ENCODE peak calls at places on chromosomes 5 and 9, in four cellular contexts. V is mesenchymal stem cell, M is H1, B is neuronal stem cell. T is an unnamed sample. For H3K79me1, the result is how much of the 10 kb centered on the place peaks cover.

GRCh38 chr9:104025945-104026344 is 68.2 kb upstream of the SMC2 start:
- DNase-seq in V (no peak), M (no peak), B (no peak), T (no peak)

GRCh38 chr5:31913796-31914188 is 260.3 kb downstream of the GOLPH3 start:
- DNase-seq in V (peak), M (no peak), B (no peak), T (no peak)

GRCh38 chr9:84331119-84331791 is 9.3 kb downstream of the SLC28A3 start:
- DNase-seq in V (peak), M (no peak), B (no peak), T (no peak)

GRCh38 chr5:43065384-43066230 is 25.5 kb upstream of the ANXA2R start:
- DNase-seq in V (peak), M (no peak), B (peak), T (no peak)

GRCh38 chr9:99491408-99492259 is 269.6 kb downstream of the SEC61B start:
- DNase-seq in V (peak), M (no peak), B (no peak), T (no peak)

GRCh38 chr9:77987104-77987656 is 44.4 kb downstream of the GNAQ start:
- DNase-seq in V (no peak), M (no peak), B (no peak), T (no peak)

GRCh38 chr9:115234094-115234493 is 116.1 kb upstream of the TNC start:
- DNase-seq in V (peak), M (no peak), B (no peak), T (no peak)

GRCh38 chr5:158534203-158534602 is 565.5 kb downstream of the EBF1 start:
- DNase-seq in V (no peak), M (no peak), B (no peak), T (peak)

GRCh38 chr5:126065061-126065460 is 358.1 kb upstream of the GRAMD2B start:
- DNase-seq in V (no peak), M (no peak), B (no peak), T (no peak)

GRCh38 chr5:95669985-95670384 is 12.8 kb downstream of the SPATA9 start:
- DNase-seq in V (no peak), M (no peak), B (no peak), T (no peak)

GRCh38 chr9:5140151-5140550 is 45.3 kb downstream of the INSL6 start:
- DNase-seq in V (no peak), M (no peak), B (no peak), T (no peak)

GRCh38 chr9:134163374-134164196 is 779 bp downstream of the RNU6ATAC start:
- DNase-seq in V (no peak), M (no peak), B (peak), T (peak)

GRCh38 chr5:180170810-180171567 is 38.0 kb downstream of the RASGEF1C start:
- DNase-seq in V (no peak), M (no peak), B (no peak), T (no peak)

GRCh38 chr9:112005939-112006338 is 109.3 kb downstream of the UGCG start:
- DNase-seq in V (no peak), M (no peak), B (no peak), T (no peak)

GRCh38 chr5:177366528-177367322 is 9.0 kb downstream of the RGS14 start:
- DNase-seq in V (peak), M (peak), B (peak), T (peak)

GRCh38 chr5:42858709-42859108 is 47.0 kb upstream of the SELENOP start:
- DNase-seq in V (no peak), M (no peak), B (peak), T (no peak)

GRCh38 chr9:23587433-23587832 is 238.6 kb downstream of the ELAVL2 start:
- DNase-seq in V (peak), M (no peak), B (no peak), T (no peak)

GRCh38 chr5:35229076-35230042 is 928 bp downstream of the PRLR start:
- DNase-seq in V (no peak), M (peak), B (peak), T (peak)

GRCh38 chr9:134469041-134469875 is 143.0 kb downstream of the RXRA start:
- DNase-seq in V (no peak), M (no peak), B (no peak), T (no peak)

GRCh38 chr9:106675780-106676179 is 187.2 kb upstream of the ZNF462 start:
- DNase-seq in V (no peak), M (no peak), B (no peak), T (no peak)

GRCh38 chr9:137252555-137253506 is 1.7 kb downstream of the STPG3 start:
- DNase-seq in V (no peak), M (no peak), B (no peak), T (peak)

GRCh38 chr9:137250329-137251193 is 525 bp upstream of the STPG3 start:
- DNase-seq in V (no peak), M (no peak), B (no peak), T (no peak)

GRCh38 chr9:137253717-137254623 is 1.2 kb upstream of the NELFB start:
- DNase-seq in V (peak), M (no peak), B (no peak), T (no peak)

GRCh38 chr9:137251490-137252268 is 593 bp downstream of the STPG3 start:
- DNase-seq in V (no peak), M (no peak), B (no peak), T (no peak)

GRCh38 chr9:137251194-137251461 is at the start of gene STPG3:
- DNase-seq in V (no peak), M (no peak), B (no peak), T (no peak)
- H2BK15ac ChIP-seq in V (peak), M (no peak), B (peak), T (no peak)

DNA sequence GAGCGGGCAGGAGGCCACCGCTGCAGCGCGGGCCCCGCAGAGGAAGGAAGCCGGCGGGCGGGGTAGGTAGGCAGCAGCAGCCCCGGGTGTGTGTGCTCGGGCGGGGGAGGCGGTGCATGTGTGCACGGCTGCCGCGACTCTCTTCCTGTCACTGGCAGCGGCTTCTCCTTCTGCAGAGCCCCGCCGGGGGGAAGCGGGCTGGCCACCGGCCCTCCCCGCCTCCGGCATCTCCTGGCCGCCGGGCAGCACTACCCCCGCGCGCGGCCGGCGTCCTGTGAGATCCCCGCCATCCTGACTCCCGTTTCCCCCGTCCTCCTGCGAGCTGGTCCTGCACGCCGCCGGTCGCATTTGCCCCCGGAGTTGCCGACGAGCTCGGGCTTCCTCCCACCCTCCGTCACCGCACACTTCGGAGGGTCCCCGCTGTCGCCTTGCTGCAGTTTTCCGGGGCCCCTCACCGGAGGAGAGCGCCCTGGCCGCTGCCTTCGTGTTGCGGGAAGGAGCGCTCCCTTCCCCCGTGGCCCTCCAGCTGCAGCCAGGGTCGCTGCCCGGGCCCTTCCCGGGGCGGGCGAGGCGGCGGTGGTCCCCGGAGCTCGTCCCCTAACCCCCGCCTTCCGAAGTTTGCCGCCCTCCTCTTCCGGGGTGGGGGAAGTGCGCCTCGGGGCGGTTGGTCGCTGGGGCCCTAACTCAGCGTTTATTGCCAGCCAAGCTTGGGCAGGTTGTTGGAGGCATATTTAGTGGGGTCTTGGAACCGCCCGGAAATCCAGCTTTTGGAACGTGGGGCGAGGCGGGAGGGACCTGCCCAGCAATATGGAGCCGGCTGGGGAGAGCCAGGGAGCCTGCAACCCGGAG is 556 bp downstream of the PIK3R1 start:
- DNase-seq in V (peak), M (no peak), B (peak), T (peak)
- H2BK12ac ChIP-seq in V (peak), M (no peak), B (no peak), T (no peak)

GRCh38 chr9:129481824-129482511 is 138.9 kb downstream of the C9orf50 start:
- DNase-seq in V (peak), M (no peak), B (no peak), T (no peak)
- H3K79me1 ChIP-seq in V (under half), M (under half), B (under half), T (under half)

GRCh38 chr5:142366007-142366406 is 41.2 kb upstream of the SPRY4 start:
- DNase-seq in V (no peak), M (no peak), B (no peak), T (no peak)

GRCh38 chr5:142360607-142361120 is 35.8 kb upstream of the SPRY4 start:
- DNase-seq in V (peak), M (no peak), B (no peak), T (peak)

GRCh38 chr5:142364251-142365145 is 39.7 kb upstream of the SPRY4 start:
- DNase-seq in V (peak), M (no peak), B (no peak), T (peak)

GRCh38 chr5:142360051-142360498 is 35.3 kb upstream of the SPRY4 start:
- DNase-seq in V (no peak), M (no peak), B (no peak), T (no peak)

GRCh38 chr5:142363619-142363963 is 38.8 kb upstream of the SPRY4 start:
- DNase-seq in V (no peak), M (no peak), B (no peak), T (no peak)
- H2BK15ac ChIP-seq in V (no peak), M (peak), B (no peak), T (no peak)

DNA sequence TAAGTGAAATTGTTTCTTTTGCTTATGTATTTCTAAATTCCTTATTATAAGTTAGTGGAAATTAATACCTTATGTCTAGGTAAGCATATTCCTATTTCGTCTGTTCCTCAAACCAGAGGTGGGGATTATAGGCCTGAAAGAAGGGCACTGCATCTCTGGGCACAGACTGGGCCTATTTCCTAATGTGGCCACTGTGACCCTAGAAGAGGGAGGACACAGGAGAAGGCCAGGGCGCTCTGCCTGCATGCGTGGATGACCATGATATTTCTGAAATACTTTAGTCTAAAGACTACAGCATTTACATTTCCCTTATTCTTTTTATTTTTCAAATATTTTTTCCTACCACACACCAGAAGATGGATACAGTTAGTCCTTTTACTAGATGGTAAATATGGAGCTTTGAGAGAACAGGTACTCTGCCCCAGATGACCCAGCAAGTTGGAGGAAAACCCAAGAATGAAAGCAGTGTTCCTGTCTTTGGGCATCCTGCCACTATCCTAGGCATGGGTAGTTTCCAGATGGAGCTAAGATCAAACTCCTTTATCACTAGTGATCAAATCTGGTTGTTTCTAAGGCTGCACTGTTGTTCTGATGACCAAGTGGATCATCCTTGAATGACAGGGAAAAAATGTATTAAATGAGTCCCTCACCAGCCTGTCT is 27.8 kb downstream of the RUSC2 start:
- DNase-seq in V (no peak), M (no peak), B (no peak), T (no peak)
- H2BK12ac ChIP-seq in V (no peak), M (peak), B (no peak), T (no peak)

DNA sequence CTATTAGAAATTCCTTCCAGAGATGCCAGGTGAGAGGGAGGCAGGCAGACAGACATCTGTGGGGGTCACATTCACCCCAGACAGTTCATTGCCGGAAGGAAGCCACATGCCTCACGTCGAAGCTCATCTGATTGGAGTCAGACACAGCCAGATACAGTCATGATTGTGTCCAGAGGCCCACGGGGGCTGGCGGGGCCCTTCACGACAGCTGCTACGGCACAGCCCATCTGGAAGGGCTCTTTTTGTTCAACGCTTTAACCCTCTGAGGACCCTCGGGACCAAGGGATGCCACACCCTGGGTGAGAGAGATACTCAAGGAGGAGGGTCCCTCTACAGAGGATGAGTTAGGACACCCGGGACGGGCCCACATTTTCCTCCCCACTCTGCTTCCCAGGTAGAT is 31.9 kb upstream of the GABRP start:
- DNase-seq in V (no peak), M (no peak), B (no peak), T (peak)
- H3K79me1 ChIP-seq in V (under half), M (under half), B (under half), T (under half)

DNA sequence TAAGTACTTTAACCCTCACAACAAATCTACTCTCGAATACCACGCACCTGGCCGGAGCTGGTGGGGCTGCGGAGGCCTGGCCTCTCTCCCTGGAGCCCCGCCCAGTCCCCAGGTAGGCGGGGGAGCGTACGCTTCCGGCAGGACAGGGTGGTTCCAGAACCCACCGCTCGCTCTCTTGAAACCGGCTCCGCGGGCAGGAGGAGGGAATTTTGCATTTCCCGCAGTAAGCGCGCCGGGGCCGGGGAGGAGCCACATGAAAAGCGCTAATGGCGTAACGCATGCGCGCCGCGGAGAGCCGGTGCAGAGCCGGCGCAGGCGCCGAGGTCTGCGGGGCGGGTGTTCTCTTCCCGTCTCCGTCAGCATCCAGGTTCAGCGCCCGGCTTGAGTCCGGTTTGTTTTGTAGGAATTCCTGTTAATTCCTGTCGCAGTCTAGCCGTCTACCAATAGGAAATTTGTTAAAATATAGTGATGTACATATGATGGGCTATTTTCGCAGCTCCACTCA is 20.8 kb downstream of the CAVIN4 start:
- DNase-seq in V (peak), M (peak), B (peak), T (peak)
- H2BK15ac ChIP-seq in V (peak), M (no peak), B (no peak), T (no peak)

DNA sequence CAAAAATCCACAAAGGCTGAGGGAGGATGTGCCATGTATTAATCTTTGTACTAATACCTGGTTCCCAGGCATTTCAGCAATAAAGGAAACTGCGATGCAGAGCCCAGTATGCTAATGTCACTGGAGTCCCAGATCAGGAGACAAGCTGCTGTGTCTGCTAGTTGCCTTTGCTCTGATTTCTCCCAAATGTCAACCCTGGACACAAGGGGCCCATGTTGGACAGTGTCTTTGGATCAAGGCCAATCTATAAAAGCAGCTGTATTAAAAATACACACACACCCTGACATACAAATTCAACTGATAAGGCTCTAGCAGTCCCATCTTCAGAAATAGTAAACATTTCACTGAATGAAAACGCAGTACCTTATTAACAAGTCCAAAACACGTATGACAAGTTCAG is 19.0 kb downstream of the LHFPL2 start:
- DNase-seq in V (no peak), M (no peak), B (no peak), T (no peak)
- H2BK12ac ChIP-seq in V (no peak), M (no peak), B (no peak), T (no peak)

GRCh38 chr5:97375959-97376358 is 192.9 kb upstream of the RIOK2 start:
- DNase-seq in V (no peak), M (no peak), B (no peak), T (no peak)
- H3K79me1 ChIP-seq in V (under half), M (under half), B (under half), T (under half)

GRCh38 chr9:110179734-110180133 is 28.2 kb downstream of the C9orf152 start:
- DNase-seq in V (peak), M (no peak), B (no peak), T (no peak)

GRCh38 chr9:110180386-110180712 is 27.6 kb downstream of the C9orf152 start:
- DNase-seq in V (peak), M (no peak), B (no peak), T (no peak)

GRCh38 chr9:110178281-110178680 is 29.7 kb downstream of the C9orf152 start:
- DNase-seq in V (no peak), M (no peak), B (no peak), T (no peak)

GRCh38 chr9:110183208-110184145 is 24.5 kb downstream of the C9orf152 start:
- DNase-seq in V (peak), M (peak), B (peak), T (peak)

DNA sequence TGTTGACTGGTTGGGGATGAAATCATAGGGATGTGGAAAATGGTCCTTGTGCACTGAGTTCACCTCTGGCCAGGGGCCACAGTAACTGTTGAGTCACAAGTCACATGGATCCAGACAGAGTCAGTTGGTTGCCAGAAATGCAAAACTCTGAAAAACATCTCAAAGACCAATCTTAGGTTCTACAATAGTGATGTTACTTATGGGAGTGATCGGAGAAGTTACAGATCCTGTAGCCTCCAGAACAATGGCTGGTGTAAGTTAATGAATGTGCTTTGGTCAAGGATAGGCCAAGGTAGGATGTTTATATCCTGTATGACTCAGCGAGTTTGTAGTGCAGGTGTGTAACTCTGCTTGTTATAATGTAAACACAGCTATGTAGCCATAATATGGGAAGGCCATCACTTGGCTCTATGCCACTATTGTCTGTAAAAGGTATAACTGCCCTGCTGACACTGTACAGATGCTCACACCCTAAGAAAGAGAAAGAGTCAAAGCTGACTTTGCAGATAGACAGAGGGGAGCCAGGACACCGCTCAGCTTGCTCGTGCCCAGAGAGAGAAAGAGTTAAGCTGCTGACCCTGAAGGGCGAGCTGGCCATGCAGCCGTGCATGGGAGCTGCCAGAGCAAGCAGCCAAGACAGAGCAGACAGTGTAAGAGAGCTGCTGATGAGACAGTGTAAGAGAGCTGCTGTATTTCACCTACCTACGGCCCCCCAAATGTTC is 27.1 kb downstream of the C9orf152 start:
- DNase-seq in V (peak), M (no peak), B (no peak), T (no peak)
- H2BK15ac ChIP-seq in V (peak), M (no peak), B (no peak), T (no peak)

T was measured in H9.